ENCODE peak calls at places on chromosomes 6 and 20, in nine cellular contexts. One of them, this sample, is unnamed.

GRCh38 chr6:6724319-6725119 is 136.0 kb downstream of the LY86 start:
- DNase-seq in endothelial cell: peak
- DNase-seq in BE2C: peak
- DNase-seq in mammary epithelial cell: peak
- DNase-seq in body of pancreas: peak
- DNase-seq in heart left ventricle: peak
- DNase-seq in sigmoid colon: peak
- DNase-seq in tibial artery: peak
- DNase-seq in ovary: peak
- DNase-seq in this sample: peak

GRCh38 chr20:7859371-7859802 is 80.9 kb downstream of the HAO1 start:
- DNase-seq in tibial artery: no peak
- DNase-seq in sigmoid colon: no peak
- DNase-seq in BE2C: peak
- DNase-seq in body of pancreas: peak
- DNase-seq in ovary: no peak
- DNase-seq in mammary epithelial cell: peak
- DNase-seq in endothelial cell: peak
- DNase-seq in heart left ventricle: no peak
- DNase-seq in this sample: peak

GRCh38 chr6:34517461-34517868 is 38.7 kb downstream of the SPDEF start:
- DNase-seq in sigmoid colon: no peak
- DNase-seq in endothelial cell: no peak
- DNase-seq in BE2C: no peak
- DNase-seq in ovary: no peak
- DNase-seq in tibial artery: no peak
- DNase-seq in mammary epithelial cell: no peak
- DNase-seq in heart left ventricle: no peak
- DNase-seq in body of pancreas: no peak
- DNase-seq in this sample: no peak

GRCh38 chr6:2468601-2468955 is 223.2 kb upstream of the GMDS start:
- DNase-seq in body of pancreas: no peak
- DNase-seq in BE2C: no peak
- DNase-seq in sigmoid colon: no peak
- DNase-seq in endothelial cell: no peak
- DNase-seq in tibial artery: no peak
- DNase-seq in mammary epithelial cell: no peak
- DNase-seq in heart left ventricle: no peak
- DNase-seq in ovary: no peak
- DNase-seq in this sample: no peak

GRCh38 chr6:107185570-107185969 is 70.3 kb upstream of the BEND3 start:
- DNase-seq in mammary epithelial cell: peak
- DNase-seq in ovary: no peak
- DNase-seq in tibial artery: no peak
- DNase-seq in body of pancreas: no peak
- DNase-seq in BE2C: peak
- DNase-seq in sigmoid colon: no peak
- DNase-seq in heart left ventricle: no peak
- DNase-seq in endothelial cell: peak
- DNase-seq in this sample: no peak

GRCh38 chr6:106939848-106940247 is 34.7 kb downstream of the CD24 start:
- DNase-seq in body of pancreas: no peak
- DNase-seq in ovary: no peak
- DNase-seq in sigmoid colon: no peak
- DNase-seq in mammary epithelial cell: no peak
- DNase-seq in tibial artery: no peak
- DNase-seq in endothelial cell: no peak
- DNase-seq in BE2C: no peak
- DNase-seq in heart left ventricle: no peak
- DNase-seq in this sample: no peak

GRCh38 chr6:11043552-11043960 is 549 bp downstream of the ELOVL2 start:
- DNase-seq in tibial artery: no peak
- DNase-seq in heart left ventricle: no peak
- DNase-seq in sigmoid colon: no peak
- DNase-seq in body of pancreas: no peak
- DNase-seq in mammary epithelial cell: no peak
- DNase-seq in BE2C: no peak
- DNase-seq in endothelial cell: no peak
- DNase-seq in ovary: no peak
- DNase-seq in this sample: no peak

GRCh38 chr6:137995371-137995770 is 111.8 kb downstream of the PERP start:
- DNase-seq in body of pancreas: no peak
- DNase-seq in BE2C: no peak
- DNase-seq in tibial artery: no peak
- DNase-seq in heart left ventricle: no peak
- DNase-seq in endothelial cell: no peak
- DNase-seq in ovary: no peak
- DNase-seq in mammary epithelial cell: no peak
- DNase-seq in sigmoid colon: no peak
- DNase-seq in this sample: no peak

GRCh38 chr20:3635346-3635745 is 27.9 kb downstream of the GFRA4 start:
- DNase-seq in ovary: no peak
- DNase-seq in body of pancreas: no peak
- DNase-seq in heart left ventricle: no peak
- DNase-seq in tibial artery: no peak
- DNase-seq in endothelial cell: no peak
- DNase-seq in mammary epithelial cell: no peak
- DNase-seq in BE2C: no peak
- DNase-seq in sigmoid colon: no peak
- DNase-seq in this sample: no peak

GRCh38 chr6:106908386-106908840 is 66.1 kb downstream of the CD24 start:
- DNase-seq in ovary: no peak
- DNase-seq in mammary epithelial cell: peak
- DNase-seq in sigmoid colon: no peak
- DNase-seq in tibial artery: no peak
- DNase-seq in endothelial cell: no peak
- DNase-seq in BE2C: no peak
- DNase-seq in heart left ventricle: no peak
- DNase-seq in body of pancreas: no peak
- DNase-seq in this sample: peak

GRCh38 chr6:15413558-15414257 is 167.8 kb downstream of the JARID2 start:
- DNase-seq in BE2C: no peak
- DNase-seq in heart left ventricle: no peak
- DNase-seq in mammary epithelial cell: no peak
- DNase-seq in sigmoid colon: no peak
- DNase-seq in ovary: no peak
- DNase-seq in tibial artery: no peak
- DNase-seq in body of pancreas: no peak
- DNase-seq in endothelial cell: no peak
- DNase-seq in this sample: no peak

GRCh38 chr20:41570552-41570951 is 47.6 kb downstream of the CHD6 start:
- DNase-seq in BE2C: no peak
- DNase-seq in tibial artery: no peak
- DNase-seq in mammary epithelial cell: no peak
- DNase-seq in endothelial cell: no peak
- DNase-seq in body of pancreas: no peak
- DNase-seq in heart left ventricle: no peak
- DNase-seq in sigmoid colon: no peak
- DNase-seq in ovary: no peak
- DNase-seq in this sample: no peak

GRCh38 chr6:136201735-136202134 is 48.4 kb downstream of the MTFR2 start:
- DNase-seq in mammary epithelial cell: no peak
- DNase-seq in body of pancreas: no peak
- DNase-seq in ovary: no peak
- DNase-seq in heart left ventricle: no peak
- DNase-seq in sigmoid colon: no peak
- DNase-seq in endothelial cell: no peak
- DNase-seq in BE2C: peak
- DNase-seq in tibial artery: no peak
- DNase-seq in this sample: no peak
- TF ChIP-seq CTCF in mammary epithelial cell: no peak
- TF ChIP-seq CTCF in body of pancreas: no peak
- TF ChIP-seq CTCF in ovary: no peak
- TF ChIP-seq CTCF in heart left ventricle: peak
- TF ChIP-seq CTCF in sigmoid colon: no peak
- TF ChIP-seq CTCF in endothelial cell: no peak
- TF ChIP-seq CTCF in BE2C: peak
- TF ChIP-seq CTCF in tibial artery: no peak
- TF ChIP-seq CTCF in this sample: no peak

GRCh38 chr6:105514306-105514705 is 111.4 kb upstream of the PREP start:
- DNase-seq in sigmoid colon: no peak
- DNase-seq in BE2C: no peak
- DNase-seq in ovary: no peak
- DNase-seq in endothelial cell: no peak
- DNase-seq in tibial artery: no peak
- DNase-seq in body of pancreas: no peak
- DNase-seq in mammary epithelial cell: no peak
- DNase-seq in heart left ventricle: peak
- DNase-seq in this sample: no peak

GRCh38 chr6:105511639-105512038 is 108.8 kb upstream of the PREP start:
- DNase-seq in body of pancreas: no peak
- DNase-seq in BE2C: no peak
- DNase-seq in endothelial cell: no peak
- DNase-seq in ovary: no peak
- DNase-seq in sigmoid colon: no peak
- DNase-seq in heart left ventricle: no peak
- DNase-seq in tibial artery: no peak
- DNase-seq in mammary epithelial cell: no peak
- DNase-seq in this sample: no peak

GRCh38 chr6:105507811-105508210 is 104.9 kb upstream of the PREP start:
- DNase-seq in endothelial cell: no peak
- DNase-seq in BE2C: no peak
- DNase-seq in mammary epithelial cell: no peak
- DNase-seq in heart left ventricle: no peak
- DNase-seq in sigmoid colon: no peak
- DNase-seq in body of pancreas: no peak
- DNase-seq in ovary: no peak
- DNase-seq in tibial artery: no peak
- DNase-seq in this sample: no peak

GRCh38 chr6:105509506-105510331 is 106.8 kb upstream of the PREP start:
- DNase-seq in heart left ventricle: peak
- DNase-seq in sigmoid colon: no peak
- DNase-seq in ovary: peak
- DNase-seq in tibial artery: no peak
- DNase-seq in endothelial cell: peak
- DNase-seq in body of pancreas: no peak
- DNase-seq in BE2C: peak
- DNase-seq in mammary epithelial cell: no peak
- DNase-seq in this sample: no peak

DNA sequence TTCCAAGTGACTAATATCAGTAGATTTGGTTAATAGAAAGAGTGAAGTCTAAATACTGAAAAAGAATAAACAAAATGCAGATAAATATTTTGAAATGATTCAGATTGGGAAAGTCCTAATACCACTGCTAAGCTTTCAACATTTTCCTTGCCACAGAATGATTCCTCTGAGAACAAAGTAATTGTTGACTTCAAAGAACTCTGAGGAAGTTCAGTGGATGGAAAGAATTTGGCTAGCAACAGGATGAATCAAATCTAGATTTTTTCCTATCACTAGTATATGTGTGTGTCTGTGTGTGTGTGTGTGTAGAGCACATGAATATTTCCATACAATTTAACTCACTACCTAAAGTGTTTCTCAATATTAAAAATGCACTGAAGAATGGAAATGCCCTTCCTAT is 107.9 kb upstream of the PREP start:
- DNase-seq in body of pancreas: no peak
- DNase-seq in heart left ventricle: no peak
- DNase-seq in tibial artery: no peak
- DNase-seq in endothelial cell: no peak
- DNase-seq in BE2C: no peak
- DNase-seq in mammary epithelial cell: peak
- DNase-seq in sigmoid colon: no peak
- DNase-seq in ovary: no peak
- DNase-seq in this sample: no peak
- TF ChIP-seq CTCF in body of pancreas: no peak
- TF ChIP-seq CTCF in heart left ventricle: no peak
- TF ChIP-seq CTCF in tibial artery: no peak
- TF ChIP-seq CTCF in endothelial cell: no peak
- TF ChIP-seq CTCF in BE2C: no peak
- TF ChIP-seq CTCF in mammary epithelial cell: no peak
- TF ChIP-seq CTCF in sigmoid colon: no peak
- TF ChIP-seq CTCF in ovary: no peak
- TF ChIP-seq CTCF in this sample: no peak

GRCh38 chr6:17088091-17088611 is 13.7 kb upstream of the STMND1 start:
- DNase-seq in BE2C: no peak
- DNase-seq in tibial artery: no peak
- DNase-seq in sigmoid colon: no peak
- DNase-seq in heart left ventricle: no peak
- DNase-seq in ovary: no peak
- DNase-seq in endothelial cell: no peak
- DNase-seq in body of pancreas: no peak
- DNase-seq in mammary epithelial cell: no peak
- DNase-seq in this sample: no peak

GRCh38 chr6:17086469-17086868 is 15.4 kb upstream of the STMND1 start:
- DNase-seq in tibial artery: no peak
- DNase-seq in heart left ventricle: peak
- DNase-seq in ovary: no peak
- DNase-seq in body of pancreas: peak
- DNase-seq in sigmoid colon: peak
- DNase-seq in mammary epithelial cell: peak
- DNase-seq in endothelial cell: peak
- DNase-seq in BE2C: peak
- DNase-seq in this sample: peak

GRCh38 chr6:17096076-17096475 is 5.8 kb upstream of the STMND1 start:
- DNase-seq in ovary: no peak
- DNase-seq in endothelial cell: no peak
- DNase-seq in mammary epithelial cell: no peak
- DNase-seq in heart left ventricle: no peak
- DNase-seq in BE2C: no peak
- DNase-seq in body of pancreas: peak
- DNase-seq in tibial artery: no peak
- DNase-seq in sigmoid colon: no peak
- DNase-seq in this sample: no peak

GRCh38 chr6:17093692-17094091 is 8.2 kb upstream of the STMND1 start:
- DNase-seq in heart left ventricle: no peak
- DNase-seq in mammary epithelial cell: no peak
- DNase-seq in tibial artery: no peak
- DNase-seq in endothelial cell: no peak
- DNase-seq in ovary: no peak
- DNase-seq in BE2C: no peak
- DNase-seq in body of pancreas: no peak
- DNase-seq in sigmoid colon: no peak
- DNase-seq in this sample: peak

DNA sequence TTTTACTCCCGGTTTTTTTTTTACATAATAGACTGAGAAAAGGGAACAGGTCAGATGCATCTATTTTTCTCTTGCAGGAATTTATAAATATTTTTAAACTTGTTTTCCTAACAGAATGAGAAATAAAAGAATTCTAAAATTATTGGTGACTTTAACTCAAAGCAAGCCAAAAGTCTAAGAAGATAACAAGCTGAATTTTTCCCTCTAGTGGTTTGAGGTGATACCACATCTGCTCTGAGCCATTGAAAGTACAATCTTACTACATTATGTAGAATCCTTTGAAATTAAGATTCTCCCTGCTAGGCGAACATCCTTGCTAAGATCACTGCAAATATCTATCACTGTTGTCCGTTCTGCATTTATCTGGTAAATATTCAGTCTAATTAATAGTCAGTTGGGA is 10.7 kb upstream of the STMND1 start:
- DNase-seq in mammary epithelial cell: no peak
- DNase-seq in body of pancreas: no peak
- DNase-seq in tibial artery: no peak
- DNase-seq in endothelial cell: no peak
- DNase-seq in sigmoid colon: no peak
- DNase-seq in heart left ventricle: no peak
- DNase-seq in ovary: no peak
- DNase-seq in BE2C: no peak
- DNase-seq in this sample: no peak
- TF ChIP-seq CTCF in mammary epithelial cell: peak
- TF ChIP-seq CTCF in body of pancreas: no peak
- TF ChIP-seq CTCF in tibial artery: no peak
- TF ChIP-seq CTCF in endothelial cell: peak
- TF ChIP-seq CTCF in sigmoid colon: no peak
- TF ChIP-seq CTCF in heart left ventricle: no peak
- TF ChIP-seq CTCF in ovary: no peak
- TF ChIP-seq CTCF in BE2C: peak
- TF ChIP-seq CTCF in this sample: no peak

GRCh38 chr6:125154184-125155135 is 887 bp downstream of the TPD52L1 start:
- DNase-seq in tibial artery: peak
- DNase-seq in mammary epithelial cell: peak
- DNase-seq in heart left ventricle: peak
- DNase-seq in body of pancreas: peak
- DNase-seq in BE2C: peak
- DNase-seq in sigmoid colon: peak
- DNase-seq in ovary: peak
- DNase-seq in endothelial cell: peak
- DNase-seq in this sample: peak
- TF ChIP-seq CTCF in tibial artery: no peak
- TF ChIP-seq CTCF in mammary epithelial cell: peak
- TF ChIP-seq CTCF in heart left ventricle: no peak
- TF ChIP-seq CTCF in body of pancreas: peak
- TF ChIP-seq CTCF in BE2C: peak
- TF ChIP-seq CTCF in sigmoid colon: peak
- TF ChIP-seq CTCF in ovary: no peak
- TF ChIP-seq CTCF in endothelial cell: peak
- TF ChIP-seq CTCF in this sample: peak

This sample was measured in Calu3.